ENCODE peak calls at places on chromosomes 4 and X, in six cellular contexts. One of them, this sample, is unnamed.

GRCh38 chrX:134026732-134027311 is 41.4 kb upstream of the GPC3 start:
- DNase-seq in Calu3: peak
- DNase-seq in breast epithelium: peak
- DNase-seq in AG10803: peak
- DNase-seq in left ventricle myocardium inferior: no peak
- DNase-seq in heart right ventricle: no peak
- DNase-seq in this sample: no peak

GRCh38 chr4:24559889-24560288 is 24.5 kb downstream of the DHX15 start:
- DNase-seq in left ventricle myocardium inferior: no peak
- DNase-seq in Calu3: no peak
- DNase-seq in breast epithelium: no peak
- DNase-seq in heart right ventricle: no peak
- DNase-seq in AG10803: peak
- DNase-seq in this sample: no peak

GRCh38 chr4:139555705-139556070 is 331 bp downstream of the SETD7 start:
- DNase-seq in heart right ventricle: peak
- DNase-seq in breast epithelium: peak
- DNase-seq in left ventricle myocardium inferior: peak
- DNase-seq in Calu3: peak
- DNase-seq in AG10803: no peak
- DNase-seq in this sample: no peak

GRCh38 chr4:186190456-186191265 is 706 bp upstream of the CYP4V2 start:
- DNase-seq in heart right ventricle: peak
- DNase-seq in Calu3: peak
- DNase-seq in left ventricle myocardium inferior: no peak
- DNase-seq in breast epithelium: peak
- DNase-seq in AG10803: peak
- DNase-seq in this sample: peak

GRCh38 chr4:88110826-88111225 is 47.6 kb downstream of the ABCG2 start:
- DNase-seq in heart right ventricle: no peak
- DNase-seq in AG10803: no peak
- DNase-seq in Calu3: no peak
- DNase-seq in breast epithelium: no peak
- DNase-seq in left ventricle myocardium inferior: no peak
- DNase-seq in this sample: no peak

GRCh38 chr4:14743601-14744000 is 258.7 kb upstream of the CPEB2 start:
- DNase-seq in AG10803: peak
- DNase-seq in left ventricle myocardium inferior: no peak
- DNase-seq in heart right ventricle: no peak
- DNase-seq in breast epithelium: no peak
- DNase-seq in Calu3: no peak
- DNase-seq in this sample: no peak

GRCh38 chrX:27597506-27597905 is 7.4 kb downstream of the DCAF8L2 start:
- DNase-seq in AG10803: no peak
- DNase-seq in left ventricle myocardium inferior: no peak
- DNase-seq in breast epithelium: no peak
- DNase-seq in Calu3: no peak
- DNase-seq in heart right ventricle: no peak
- DNase-seq in this sample: no peak

GRCh38 chr4:46123872-46124755 is at the start of gene GABRG1:
- DNase-seq in breast epithelium: no peak
- DNase-seq in Calu3: no peak
- DNase-seq in AG10803: no peak
- DNase-seq in left ventricle myocardium inferior: no peak
- DNase-seq in heart right ventricle: no peak
- DNase-seq in this sample: no peak

GRCh38 chr4:159240690-159241089 is 137.8 kb downstream of the RAPGEF2 start:
- DNase-seq in Calu3: no peak
- DNase-seq in left ventricle myocardium inferior: no peak
- DNase-seq in heart right ventricle: no peak
- DNase-seq in AG10803: peak
- DNase-seq in breast epithelium: no peak
- DNase-seq in this sample: no peak

GRCh38 chrX:51891821-51892551 is 1.4 kb upstream of the MAGED1 start:
- DNase-seq in breast epithelium: no peak
- DNase-seq in AG10803: peak
- DNase-seq in left ventricle myocardium inferior: peak
- DNase-seq in heart right ventricle: no peak
- DNase-seq in Calu3: no peak
- DNase-seq in this sample: no peak

GRCh38 chr4:76235915-76236314 is 15.6 kb upstream of the FAM47E start:
- DNase-seq in heart right ventricle: no peak
- DNase-seq in breast epithelium: no peak
- DNase-seq in AG10803: no peak
- DNase-seq in left ventricle myocardium inferior: no peak
- DNase-seq in Calu3: no peak
- DNase-seq in this sample: no peak

GRCh38 chrX:96480081-96480480 is 204.6 kb upstream of the DIAPH2 start:
- DNase-seq in Calu3: no peak
- DNase-seq in heart right ventricle: no peak
- DNase-seq in left ventricle myocardium inferior: no peak
- DNase-seq in breast epithelium: no peak
- DNase-seq in AG10803: peak
- DNase-seq in this sample: no peak

GRCh38 chr4:41294445-41295062 is 37.8 kb downstream of the UCHL1 start:
- DNase-seq in AG10803: no peak
- DNase-seq in breast epithelium: no peak
- DNase-seq in Calu3: no peak
- DNase-seq in heart right ventricle: no peak
- DNase-seq in left ventricle myocardium inferior: no peak
- DNase-seq in this sample: no peak

GRCh38 chr4:187770345-187770744 is 225.2 kb upstream of the ZFP42 start:
- DNase-seq in breast epithelium: no peak
- DNase-seq in left ventricle myocardium inferior: no peak
- DNase-seq in heart right ventricle: no peak
- DNase-seq in Calu3: no peak
- DNase-seq in AG10803: no peak
- DNase-seq in this sample: no peak

GRCh38 chr4:69497081-69497480 is 1.4 kb upstream of the UGT2B4 start:
- DNase-seq in heart right ventricle: no peak
- DNase-seq in left ventricle myocardium inferior: no peak
- DNase-seq in AG10803: no peak
- DNase-seq in Calu3: no peak
- DNase-seq in breast epithelium: no peak
- DNase-seq in this sample: no peak

GRCh38 chrX:114976321-114976720 is 41.1 kb downstream of the IL13RA2 start:
- DNase-seq in Calu3: peak
- DNase-seq in AG10803: peak
- DNase-seq in heart right ventricle: no peak
- DNase-seq in breast epithelium: no peak
- DNase-seq in left ventricle myocardium inferior: no peak
- DNase-seq in this sample: no peak

GRCh38 chr4:38615847-38616246 is 48.2 kb upstream of the KLF3 start:
- DNase-seq in left ventricle myocardium inferior: no peak
- DNase-seq in Calu3: peak
- DNase-seq in heart right ventricle: no peak
- DNase-seq in breast epithelium: no peak
- DNase-seq in AG10803: no peak
- DNase-seq in this sample: no peak

GRCh38 chr4:158809611-158810486 is 41.0 kb downstream of the FNIP2 start:
- DNase-seq in left ventricle myocardium inferior: no peak
- DNase-seq in AG10803: peak
- DNase-seq in breast epithelium: no peak
- DNase-seq in Calu3: peak
- DNase-seq in heart right ventricle: no peak
- DNase-seq in this sample: no peak

GRCh38 chrX:18574591-18574990 is 97.3 kb downstream of the RS1 start:
- DNase-seq in heart right ventricle: no peak
- DNase-seq in AG10803: peak
- DNase-seq in breast epithelium: no peak
- DNase-seq in Calu3: peak
- DNase-seq in left ventricle myocardium inferior: peak
- DNase-seq in this sample: no peak

GRCh38 chr4:85761803-85762202 is 286.9 kb downstream of the ARHGAP24 start:
- DNase-seq in left ventricle myocardium inferior: no peak
- DNase-seq in breast epithelium: peak
- DNase-seq in AG10803: peak
- DNase-seq in heart right ventricle: no peak
- DNase-seq in Calu3: no peak
- DNase-seq in this sample: no peak

GRCh38 chrX:12791253-12792228 is at the start of gene PRPS2:
- DNase-seq in left ventricle myocardium inferior: peak
- DNase-seq in heart right ventricle: peak
- DNase-seq in AG10803: peak
- DNase-seq in Calu3: peak
- DNase-seq in breast epithelium: peak
- DNase-seq in this sample: peak

GRCh38 chr4:52552778-52553177 is 106.3 kb downstream of the USP46 start:
- DNase-seq in Calu3: no peak
- DNase-seq in breast epithelium: no peak
- DNase-seq in AG10803: no peak
- DNase-seq in left ventricle myocardium inferior: no peak
- DNase-seq in heart right ventricle: no peak
- DNase-seq in this sample: no peak

DNA sequence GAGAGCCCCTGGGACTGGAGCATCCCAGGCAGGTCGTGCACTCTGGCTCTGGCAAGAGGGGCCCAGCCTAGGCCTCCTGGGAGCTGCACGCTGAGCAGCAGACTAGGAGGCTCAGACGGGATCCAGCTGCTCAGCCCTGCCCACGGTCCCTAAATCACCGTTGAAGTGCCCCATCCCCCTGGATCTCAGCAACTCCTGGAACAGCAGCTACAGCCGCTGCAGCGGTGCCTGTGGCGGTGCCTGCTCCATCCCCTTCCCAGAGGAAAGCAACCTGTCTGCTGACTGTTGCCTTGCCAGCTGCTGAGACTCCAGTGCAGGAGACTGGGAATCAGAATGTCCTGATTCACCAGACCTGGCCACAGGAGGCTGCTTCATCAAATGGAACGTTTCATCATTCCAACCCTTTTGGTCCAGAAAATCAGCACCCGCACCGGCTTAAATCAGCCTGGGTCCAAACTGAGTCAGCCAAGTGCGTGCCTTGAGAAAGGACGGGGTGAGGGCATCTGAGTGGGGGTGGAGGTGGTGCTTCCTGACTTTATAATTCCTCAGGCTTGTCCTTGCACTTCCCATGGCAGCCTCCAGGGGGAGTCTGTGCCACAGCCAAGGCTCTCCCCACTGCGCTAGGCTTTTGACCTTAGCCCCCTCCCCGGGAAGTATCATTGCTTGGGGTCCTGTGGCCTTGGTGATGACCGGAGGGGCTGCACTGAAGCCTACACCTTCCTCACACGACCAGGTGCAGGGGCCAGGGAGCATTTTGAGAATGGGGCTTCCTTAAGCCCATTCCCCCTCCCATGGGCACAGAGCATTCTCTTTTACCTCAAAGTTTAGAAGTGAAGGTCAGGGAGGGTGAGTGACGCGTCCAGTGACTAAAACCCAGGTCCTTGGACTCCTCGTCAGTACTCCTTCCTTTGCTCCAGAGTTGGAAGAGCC is 6.5 kb downstream of the ZNF185 start:
- DNase-seq in Calu3: peak
- DNase-seq in heart right ventricle: peak
- DNase-seq in AG10803: peak
- DNase-seq in left ventricle myocardium inferior: no peak
- DNase-seq in breast epithelium: no peak
- DNase-seq in this sample: peak
- TF ChIP-seq CTCF in Calu3: peak
- TF ChIP-seq CTCF in heart right ventricle: peak
- TF ChIP-seq CTCF in AG10803: peak
- TF ChIP-seq CTCF in left ventricle myocardium inferior: peak
- TF ChIP-seq CTCF in breast epithelium: peak
- TF ChIP-seq CTCF in this sample: no peak

DNA sequence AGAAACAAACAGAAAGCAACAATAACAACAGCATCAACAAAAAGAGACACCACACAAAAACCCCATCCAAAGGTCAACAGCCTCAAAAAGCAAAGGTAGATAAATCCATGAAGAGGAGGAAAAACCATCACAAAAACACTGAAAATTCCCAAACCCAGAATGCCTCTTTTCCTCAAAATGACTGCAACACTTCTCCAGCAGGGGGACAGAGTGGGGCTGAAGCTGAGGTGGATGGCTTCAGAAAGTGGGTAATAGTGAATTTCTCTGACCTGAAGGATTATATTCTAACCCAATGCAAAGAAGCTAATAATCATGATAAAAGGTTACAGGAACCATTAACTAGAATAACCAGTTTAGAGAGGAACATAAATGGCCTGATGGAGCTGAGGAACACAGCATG is 888.2 kb downstream of the RAB28 start:
- DNase-seq in AG10803: no peak
- DNase-seq in left ventricle myocardium inferior: no peak
- DNase-seq in breast epithelium: no peak
- DNase-seq in Calu3: no peak
- DNase-seq in heart right ventricle: no peak
- DNase-seq in this sample: no peak
- TF ChIP-seq CTCF in AG10803: no peak
- TF ChIP-seq CTCF in left ventricle myocardium inferior: no peak
- TF ChIP-seq CTCF in breast epithelium: no peak
- TF ChIP-seq CTCF in Calu3: no peak
- TF ChIP-seq CTCF in heart right ventricle: no peak
- TF ChIP-seq CTCF in this sample: no peak

DNA sequence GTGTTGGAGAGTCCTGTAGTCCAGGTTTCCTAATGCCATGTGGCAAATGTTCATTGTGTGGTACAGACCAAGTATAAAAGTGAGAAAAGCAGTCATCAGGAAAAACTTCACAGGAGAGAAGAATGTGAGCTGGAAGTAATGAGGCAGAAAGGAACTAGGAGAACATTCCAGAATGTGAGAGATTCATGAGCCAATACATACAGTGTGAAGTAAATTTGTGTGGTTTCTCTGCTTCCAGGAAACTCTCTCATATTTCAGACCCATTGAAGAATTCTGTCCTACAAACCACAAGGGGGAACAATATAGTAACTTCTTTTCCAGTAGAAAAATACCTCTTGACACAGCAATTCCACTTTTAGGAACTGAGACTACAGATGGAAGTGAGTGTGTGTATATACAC is 136.5 kb downstream of the RNF150 start:
- DNase-seq in left ventricle myocardium inferior: no peak
- DNase-seq in breast epithelium: no peak
- DNase-seq in Calu3: no peak
- DNase-seq in AG10803: peak
- DNase-seq in heart right ventricle: no peak
- DNase-seq in this sample: no peak
- TF ChIP-seq CTCF in left ventricle myocardium inferior: no peak
- TF ChIP-seq CTCF in breast epithelium: no peak
- TF ChIP-seq CTCF in Calu3: no peak
- TF ChIP-seq CTCF in AG10803: peak
- TF ChIP-seq CTCF in heart right ventricle: no peak
- TF ChIP-seq CTCF in this sample: no peak

GRCh38 chrX:16436348-16437188 is 213.4 kb upstream of the S100G start:
- DNase-seq in Calu3: peak
- DNase-seq in breast epithelium: peak
- DNase-seq in heart right ventricle: peak
- DNase-seq in left ventricle myocardium inferior: peak
- DNase-seq in AG10803: peak
- DNase-seq in this sample: peak
- TF ChIP-seq CTCF in Calu3: peak
- TF ChIP-seq CTCF in breast epithelium: peak
- TF ChIP-seq CTCF in heart right ventricle: peak
- TF ChIP-seq CTCF in left ventricle myocardium inferior: peak
- TF ChIP-seq CTCF in AG10803: peak
- TF ChIP-seq CTCF in this sample: no peak

GRCh38 chr4:168551945-168552695 is 55.3 kb downstream of the PALLD start:
- DNase-seq in Calu3: no peak
- DNase-seq in breast epithelium: no peak
- DNase-seq in AG10803: no peak
- DNase-seq in heart right ventricle: no peak
- DNase-seq in left ventricle myocardium inferior: no peak
- DNase-seq in this sample: no peak
- TF ChIP-seq CTCF in Calu3: no peak
- TF ChIP-seq CTCF in breast epithelium: no peak
- TF ChIP-seq CTCF in AG10803: peak
- TF ChIP-seq CTCF in heart right ventricle: no peak
- TF ChIP-seq CTCF in left ventricle myocardium inferior: peak
- TF ChIP-seq CTCF in this sample: no peak

GRCh38 chrX:120839506-120839905 is 36.2 kb downstream of the CT47B1 start:
- DNase-seq in left ventricle myocardium inferior: no peak
- DNase-seq in Calu3: no peak
- DNase-seq in breast epithelium: no peak
- DNase-seq in heart right ventricle: no peak
- DNase-seq in AG10803: peak
- DNase-seq in this sample: no peak

GRCh38 chrX:120840826-120841225 is 34.8 kb downstream of the CT47B1 start:
- DNase-seq in left ventricle myocardium inferior: no peak
- DNase-seq in heart right ventricle: no peak
- DNase-seq in AG10803: peak
- DNase-seq in Calu3: no peak
- DNase-seq in breast epithelium: no peak
- DNase-seq in this sample: no peak
- TF ChIP-seq CTCF in left ventricle myocardium inferior: no peak
- TF ChIP-seq CTCF in heart right ventricle: no peak
- TF ChIP-seq CTCF in AG10803: peak
- TF ChIP-seq CTCF in Calu3: no peak
- TF ChIP-seq CTCF in breast epithelium: no peak
- TF ChIP-seq CTCF in this sample: no peak

This sample was measured in activated B cell treated with CpG ODN at 0.5 μM for 24 hours.